ENCODE peak calls at places on chromosome 22, in five cellular contexts. K is transverse colon, P is breast epithelium, Z is mammary epithelial cell, I is hepatocyte. M is an unnamed sample.

GRCh38 chr22:33467718-33468117 is 409.5 kb upstream of the SYN3 start:
- DNase-seq in I (no peak), Z (no peak), K (no peak), P (no peak), M (no peak)

GRCh38 chr22:26949193-26949592 is 291.8 kb downstream of the MIAT start:
- DNase-seq in P (no peak), Z (peak), K (no peak), I (peak), M (peak)

GRCh38 chr22:45319319-45319675 is 9.6 kb downstream of the FAM118A start:
- DNase-seq in P (no peak), I (peak), Z (no peak), K (no peak), M (no peak)

GRCh38 chr22:40410272-40410671 is 39.9 kb downstream of the SGSM3 start:
- DNase-seq in Z (peak), I (no peak), K (no peak), P (no peak), M (no peak)

GRCh38 chr22:36544107-36544620 is 15.2 kb upstream of the EIF3D start:
- DNase-seq in K (no peak), I (no peak), Z (peak), P (no peak), M (no peak)

GRCh38 chr22:45376009-45376408 is 37.4 kb downstream of the SMC1B start:
- DNase-seq in K (no peak), Z (no peak), I (no peak), P (no peak), M (no peak)

GRCh38 chr22:19622061-19622441 is 92.3 kb upstream of the SEPTIN5 start:
- DNase-seq in P (no peak), K (no peak), Z (no peak), I (no peak), M (no peak)

GRCh38 chr22:40592352-40593113 is 44.0 kb downstream of the MRTFA start:
- DNase-seq in I (no peak), P (no peak), Z (no peak), K (peak), M (no peak)

GRCh38 chr22:45688606-45689080 is 17.0 kb downstream of the ATXN10 start:
- DNase-seq in Z (peak), P (no peak), I (peak), K (no peak), M (peak)

GRCh38 chr22:33835196-33835788 is 85.0 kb downstream of the LARGE1 start:
- DNase-seq in Z (no peak), I (no peak), P (no peak), K (peak), M (no peak)

DNA sequence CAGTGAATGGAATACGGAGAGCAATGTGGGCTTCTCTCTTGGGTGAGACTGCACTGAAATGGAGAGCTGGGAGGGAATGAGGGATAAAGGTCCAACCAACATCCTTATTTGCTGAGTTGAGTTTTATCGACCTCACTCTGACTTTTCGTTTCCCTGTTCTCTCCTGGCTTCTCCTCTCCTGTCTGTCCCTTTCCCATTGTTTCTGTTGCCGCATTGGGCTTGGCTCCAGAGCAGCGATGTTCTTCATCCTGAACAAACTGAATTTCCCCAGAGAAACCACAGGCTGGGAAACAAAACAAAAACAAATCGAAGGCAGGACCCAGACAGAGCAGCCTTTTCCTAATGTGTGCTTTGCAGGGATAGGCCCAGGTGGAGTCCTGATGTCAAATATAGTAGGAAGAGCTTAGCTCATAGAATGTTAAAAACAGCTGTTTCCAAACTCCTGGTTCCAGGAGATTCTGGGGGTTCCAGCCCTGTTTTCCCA is 30.0 kb downstream of the MOV10L1 start:
- DNase-seq in Z (no peak), I (no peak), P (no peak), K (no peak), M (no peak)
- TF ChIP-seq CTCF in Z (no peak), I (no peak), P (no peak), K (no peak), M (no peak)

GRCh38 chr22:41834005-41834975 is 1.4 kb downstream of the SREBF2 start:
- DNase-seq in K (no peak), I (no peak), P (no peak), Z (no peak), M (no peak)
- TF ChIP-seq CTCF in K (no peak), I (no peak), P (no peak), Z (no peak), M (no peak)

GRCh38 chr22:35140879-35141745 is 75.2 kb downstream of the ISX start:
- DNase-seq in K (peak), Z (no peak), I (peak), P (no peak), M (peak)
- TF ChIP-seq CTCF in K (peak), Z (no peak), I (peak), P (no peak), M (no peak)

GRCh38 chr22:17637490-17638181 is 921 bp upstream of the BCL2L13 start:
- DNase-seq in Z (no peak), K (no peak), P (no peak), I (peak), M (no peak)
- TF ChIP-seq CTCF in Z (no peak), K (no peak), P (no peak), I (no peak), M (no peak)

GRCh38 chr22:22811016-22812009 is 76.3 kb upstream of the IGLL5 start:
- DNase-seq in I (no peak), Z (no peak), P (peak), K (no peak), M (no peak)

GRCh38 chr22:22813126-22814075 is 74.2 kb upstream of the IGLL5 start:
- DNase-seq in Z (no peak), I (no peak), P (peak), K (no peak), M (no peak)

GRCh38 chr22:22812031-22812905 is 75.3 kb upstream of the IGLL5 start:
- DNase-seq in Z (no peak), I (no peak), K (no peak), P (peak), M (no peak)

GRCh38 chr22:22810018-22810427 is 77.6 kb upstream of the IGLL5 start:
- DNase-seq in I (peak), K (peak), P (peak), Z (no peak), M (peak)

GRCh38 chr22:22810471-22810870 is 77.1 kb upstream of the IGLL5 start:
- DNase-seq in K (no peak), Z (no peak), I (peak), P (peak), M (peak)
- TF ChIP-seq CTCF in K (no peak), Z (no peak), I (no peak), P (no peak), M (no peak)

GRCh38 chr22:29609139-29609538 is 5.7 kb downstream of the NF2 start:
- DNase-seq in Z (no peak), I (no peak), K (no peak), P (no peak), M (no peak)
- TF ChIP-seq CTCF in Z (peak), I (peak), K (no peak), P (no peak), M (no peak)

GRCh38 chr22:50605349-50606074 is 4.9 kb downstream of the MAPK8IP2 start:
- DNase-seq in Z (no peak), I (no peak), P (no peak), K (no peak), M (no peak)

GRCh38 chr22:50606561-50607365 is 6.2 kb downstream of the MAPK8IP2 start:
- DNase-seq in I (no peak), P (no peak), K (no peak), Z (no peak), M (no peak)

GRCh38 chr22:50607366-50608020 is 6.9 kb downstream of the MAPK8IP2 start:
- DNase-seq in P (no peak), I (no peak), K (no peak), Z (no peak), M (no peak)

GRCh38 chr22:50604623-50605348 is 4.2 kb downstream of the MAPK8IP2 start:
- DNase-seq in K (no peak), P (no peak), I (no peak), Z (no peak), M (no peak)

GRCh38 chr22:50606126-50606525 is 5.5 kb downstream of the MAPK8IP2 start:
- DNase-seq in P (no peak), Z (no peak), I (no peak), K (no peak), M (no peak)
- TF ChIP-seq CTCF in P (no peak), Z (no peak), I (no peak), K (no peak), M (peak)

GRCh38 chr22:47167056-47167455 is 404.6 kb downstream of the TBC1D22A start:
- DNase-seq in I (no peak), P (no peak), K (no peak), Z (no peak), M (no peak)

GRCh38 chr22:47169801-47170140 is 407.3 kb downstream of the TBC1D22A start:
- DNase-seq in P (no peak), Z (no peak), K (peak), I (no peak), M (no peak)

GRCh38 chr22:47168900-47169800 is 406.7 kb downstream of the TBC1D22A start:
- DNase-seq in K (peak), I (no peak), P (no peak), Z (no peak), M (peak)

GRCh38 chr22:47166446-47167016 is 404.1 kb downstream of the TBC1D22A start:
- DNase-seq in Z (no peak), K (no peak), I (no peak), P (no peak), M (no peak)

DNA sequence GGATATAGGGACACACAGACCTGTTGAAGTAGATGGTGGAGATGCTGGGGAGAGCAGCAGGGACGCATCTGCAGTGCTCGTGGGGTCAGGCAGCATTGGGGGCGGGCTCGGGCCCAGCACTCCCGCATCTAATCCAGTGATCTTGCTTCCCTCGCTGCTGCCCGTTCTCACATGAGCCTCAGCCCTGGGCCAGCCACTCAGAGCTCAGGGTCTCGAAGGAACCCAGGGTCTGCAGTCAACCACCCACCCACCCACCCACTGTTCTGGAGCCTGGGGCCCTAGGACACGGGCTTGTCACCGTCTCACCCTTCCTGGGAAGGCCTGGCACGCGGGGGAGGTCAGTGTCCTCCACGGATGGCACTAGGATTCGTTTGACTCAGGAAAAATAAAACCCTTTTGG is 406.0 kb downstream of the TBC1D22A start:
- DNase-seq in P (no peak), Z (no peak), I (no peak), K (peak), M (no peak)
- TF ChIP-seq CTCF in P (no peak), Z (no peak), I (no peak), K (no peak), M (no peak)

GRCh38 chr22:46695346-46696224 is 42.5 kb downstream of the CERK start:
- DNase-seq in I (no peak), P (no peak), Z (no peak), K (no peak), M (no peak)
- TF ChIP-seq CTCF in I (no peak), P (no peak), Z (no peak), K (no peak), M (no peak)

GRCh38 chr22:25777870-25778269 is 35.9 kb downstream of the MYO18B start:
- DNase-seq in I (peak), P (no peak), Z (peak), K (no peak), M (peak)
- TF ChIP-seq CTCF in I (peak), P (no peak), Z (peak), K (no peak), M (peak)